ENCODE peak calls at places on chromosome 15, in nine cellular contexts. T is H9; R is HL-60; X is heart right ventricle; J is dermis blood vessel endothelial cell; W is T-cell; S is C1 segment of cervical spinal cord; I is choroid plexus epithelial cell; D is activated CD4-positive, alpha-beta T cell treated with anti-CD3 and anti-CD28 coated beads for 24 hours. H is an unnamed sample.
A peak's percentile ranks its signal among the peaks of the same experiment; 100 is the strongest.

GRCh38 chr15:68431037-68431791 is 749 bp downstream of the ITGA11 start:
- DNase-seq in T (peak; percentile 44), R (no peak), X (peak; percentile 64), J (no peak), W (no peak), S (no peak), I (no peak), D (no peak), H (peak; percentile 54)

GRCh38 chr15:68528891-68529290 is 49.9 kb upstream of the CORO2B start:
- DNase-seq in T (no peak), R (no peak), X (no peak), J (peak; percentile 73), W (no peak), S (no peak), I (peak; percentile 64), D (no peak), H (no peak)

GRCh38 chr15:50235794-50236193 is 29.7 kb downstream of the HDC start:
- DNase-seq in T (no peak), R (no peak), X (no peak), J (no peak), W (no peak), S (no peak), I (peak; percentile 79), D (no peak), H (peak; percentile 7)

GRCh38 chr15:98855815-98856539 is 151.6 kb downstream of the PGPEP1L start:
- DNase-seq in T (no peak), R (no peak), X (no peak), J (no peak), W (no peak), S (no peak), I (no peak), D (no peak), H (peak; percentile 64)

GRCh38 chr15:58505581-58505980 is 73.8 kb downstream of the LIPC start:
- DNase-seq in T (no peak), R (no peak), X (no peak), J (no peak), W (no peak), S (no peak), I (no peak), D (no peak), H (no peak)

GRCh38 chr15:98403169-98403568 is 245.2 kb upstream of the IGF1R start:
- DNase-seq in T (no peak), R (no peak), X (no peak), J (no peak), W (no peak), S (no peak), I (no peak), D (no peak), H (no peak)

GRCh38 chr15:99006904-99007495 is 592 bp downstream of the PGPEP1L start:
- DNase-seq in T (no peak), R (no peak), X (no peak), J (no peak), W (no peak), S (no peak), I (no peak), D (no peak), H (no peak)

GRCh38 chr15:25401511-25401910 is 37.3 kb downstream of the UBE3A start:
- DNase-seq in T (no peak), R (no peak), X (no peak), J (no peak), W (no peak), S (no peak), I (peak; percentile 34), D (no peak), H (no peak)

GRCh38 chr15:67066041-67067021 is 929 bp downstream of the SMAD3 start:
- DNase-seq in T (no peak), R (no peak), X (peak; percentile 31), J (peak; percentile 52), W (no peak), S (no peak), I (no peak), D (no peak), H (no peak)

H was measured in islet precursor cell.